ENCODE peak calls at places on chromosomes 4 and X, in eight cellular contexts. One of them, this sample, is unnamed.

GRCh38 chr4:100894339-100894870 is 376.6 kb upstream of the EMCN start:
- DNase-seq in GM12864: no peak
- DNase-seq in left cardiac atrium: no peak
- DNase-seq in stimulated activated CD4-positive, alpha-beta T cell treated with anti-CD3 and anti-CD28 coated beads, TNF-alpha, amount 100 ng/mL, for 4 hours: no peak
- DNase-seq in amygdala: no peak
- DNase-seq in ascending aorta: no peak
- DNase-seq in OCI-M1: no peak
- DNase-seq in stromal cell of bone marrow: no peak
- DNase-seq in this sample: no peak

GRCh38 chr4:176036585-176037205 is 28.9 kb upstream of the WDR17 start:
- DNase-seq in left cardiac atrium: no peak
- DNase-seq in ascending aorta: no peak
- DNase-seq in GM12864: no peak
- DNase-seq in amygdala: no peak
- DNase-seq in stimulated activated CD4-positive, alpha-beta T cell treated with anti-CD3 and anti-CD28 coated beads, TNF-alpha, amount 100 ng/mL, for 4 hours: no peak
- DNase-seq in stromal cell of bone marrow: no peak
- DNase-seq in OCI-M1: no peak
- DNase-seq in this sample: no peak

GRCh38 chrX:132231587-132231986 is 12.3 kb upstream of the RAP2C start:
- DNase-seq in stromal cell of bone marrow: no peak
- DNase-seq in stimulated activated CD4-positive, alpha-beta T cell treated with anti-CD3 and anti-CD28 coated beads, TNF-alpha, amount 100 ng/mL, for 4 hours: no peak
- DNase-seq in ascending aorta: no peak
- DNase-seq in GM12864: no peak
- DNase-seq in amygdala: no peak
- DNase-seq in OCI-M1: peak
- DNase-seq in left cardiac atrium: no peak
- DNase-seq in this sample: no peak

GRCh38 chrX:72712094-72712755 is 1.9 kb downstream of the PHKA1 start:
- DNase-seq in stimulated activated CD4-positive, alpha-beta T cell treated with anti-CD3 and anti-CD28 coated beads, TNF-alpha, amount 100 ng/mL, for 4 hours: no peak
- DNase-seq in GM12864: no peak
- DNase-seq in ascending aorta: no peak
- DNase-seq in stromal cell of bone marrow: no peak
- DNase-seq in amygdala: no peak
- DNase-seq in OCI-M1: peak
- DNase-seq in left cardiac atrium: no peak
- DNase-seq in this sample: no peak

GRCh38 chrX:97401154-97401553 is 517.4 kb downstream of the RPA4 start:
- DNase-seq in amygdala: no peak
- DNase-seq in stromal cell of bone marrow: no peak
- DNase-seq in GM12864: peak
- DNase-seq in stimulated activated CD4-positive, alpha-beta T cell treated with anti-CD3 and anti-CD28 coated beads, TNF-alpha, amount 100 ng/mL, for 4 hours: no peak
- DNase-seq in ascending aorta: no peak
- DNase-seq in OCI-M1: no peak
- DNase-seq in left cardiac atrium: no peak
- DNase-seq in this sample: no peak

GRCh38 chr4:53067125-53067802 is 205.1 kb downstream of the RASL11B start:
- DNase-seq in stimulated activated CD4-positive, alpha-beta T cell treated with anti-CD3 and anti-CD28 coated beads, TNF-alpha, amount 100 ng/mL, for 4 hours: no peak
- DNase-seq in amygdala: no peak
- DNase-seq in left cardiac atrium: no peak
- DNase-seq in stromal cell of bone marrow: no peak
- DNase-seq in ascending aorta: no peak
- DNase-seq in OCI-M1: no peak
- DNase-seq in GM12864: no peak
- DNase-seq in this sample: no peak

GRCh38 chrX:153471663-153472280 is 1.4 kb upstream of the HAUS7 start:
- DNase-seq in ascending aorta: no peak
- DNase-seq in left cardiac atrium: no peak
- DNase-seq in OCI-M1: no peak
- DNase-seq in stimulated activated CD4-positive, alpha-beta T cell treated with anti-CD3 and anti-CD28 coated beads, TNF-alpha, amount 100 ng/mL, for 4 hours: no peak
- DNase-seq in GM12864: no peak
- DNase-seq in amygdala: no peak
- DNase-seq in stromal cell of bone marrow: no peak
- DNase-seq in this sample: no peak

GRCh38 chrX:68936608-68937007 is 107.8 kb downstream of the EFNB1 start:
- DNase-seq in ascending aorta: peak
- DNase-seq in left cardiac atrium: no peak
- DNase-seq in GM12864: no peak
- DNase-seq in stromal cell of bone marrow: peak
- DNase-seq in stimulated activated CD4-positive, alpha-beta T cell treated with anti-CD3 and anti-CD28 coated beads, TNF-alpha, amount 100 ng/mL, for 4 hours: no peak
- DNase-seq in amygdala: no peak
- DNase-seq in OCI-M1: no peak
- DNase-seq in this sample: no peak

GRCh38 chr4:119299221-119300071 is 22.5 kb downstream of the FABP2 start:
- DNase-seq in amygdala: no peak
- DNase-seq in GM12864: peak
- DNase-seq in left cardiac atrium: no peak
- DNase-seq in stromal cell of bone marrow: no peak
- DNase-seq in ascending aorta: no peak
- DNase-seq in OCI-M1: no peak
- DNase-seq in stimulated activated CD4-positive, alpha-beta T cell treated with anti-CD3 and anti-CD28 coated beads, TNF-alpha, amount 100 ng/mL, for 4 hours: no peak
- DNase-seq in this sample: no peak

GRCh38 chr4:47551682-47552081 is 66.6 kb downstream of the ATP10D start:
- DNase-seq in GM12864: no peak
- DNase-seq in OCI-M1: no peak
- DNase-seq in stimulated activated CD4-positive, alpha-beta T cell treated with anti-CD3 and anti-CD28 coated beads, TNF-alpha, amount 100 ng/mL, for 4 hours: no peak
- DNase-seq in stromal cell of bone marrow: no peak
- DNase-seq in ascending aorta: no peak
- DNase-seq in left cardiac atrium: no peak
- DNase-seq in amygdala: no peak
- DNase-seq in this sample: no peak

GRCh38 chr4:119210760-119211159 is 1.8 kb upstream of the USP53 start:
- DNase-seq in left cardiac atrium: no peak
- DNase-seq in amygdala: no peak
- DNase-seq in OCI-M1: no peak
- DNase-seq in stromal cell of bone marrow: no peak
- DNase-seq in stimulated activated CD4-positive, alpha-beta T cell treated with anti-CD3 and anti-CD28 coated beads, TNF-alpha, amount 100 ng/mL, for 4 hours: no peak
- DNase-seq in ascending aorta: no peak
- DNase-seq in GM12864: no peak
- DNase-seq in this sample: no peak

This sample was measured in activated T-helper 1 cell treated with anti-CD3 and anti-CD28 coated beads, Interleukin-12 subunit alpha, Interleukin-12 subunit beta, Interleukin-2, Interleukin-4 antibody, amounts not matched to agents 30 ng/mL and 10 ng/mL and 1 ng/mL, durations not matched to agents 14 hours and 24 hours and 36 hours.